ENCODE peak calls at places on chromosomes 11 and 22, in ten cellular contexts. One of them, this sample, is unnamed.

GRCh38 chr11:65132988-65133700 is 1.2 kb downstream of the SYVN1 start:
- DNase-seq in upper lobe of right lung: peak; percentile 87
- DNase-seq in D341Med: no peak
- DNase-seq in RWPE1: peak; percentile 78
- DNase-seq in H54: no peak
- DNase-seq in body of pancreas: peak; percentile 91
- DNase-seq in IMR-90: no peak
- DNase-seq in Jurkat, Clone E6-1: no peak
- DNase-seq in activated CD8-positive, alpha-beta memory T cell treated with anti-CD3 and anti-CD28 coated beads, Interleukin-2, amount 50 U/mL, for 48 hours: no peak
- DNase-seq in T-helper 2 cell: peak; percentile 64
- DNase-seq in this sample: peak; percentile 92

GRCh38 chr11:86390499-86390898 is 15.8 kb downstream of the CCDC81 start:
- DNase-seq in D341Med: no peak
- DNase-seq in Jurkat, Clone E6-1: no peak
- DNase-seq in H54: no peak
- DNase-seq in body of pancreas: no peak
- DNase-seq in upper lobe of right lung: no peak
- DNase-seq in activated CD8-positive, alpha-beta memory T cell treated with anti-CD3 and anti-CD28 coated beads, Interleukin-2, amount 50 U/mL, for 48 hours: no peak
- DNase-seq in T-helper 2 cell: no peak
- DNase-seq in RWPE1: no peak
- DNase-seq in IMR-90: no peak
- DNase-seq in this sample: no peak

GRCh38 chr22:44665115-44665514 is 36.9 kb upstream of the PRR5 start:
- DNase-seq in D341Med: no peak
- DNase-seq in upper lobe of right lung: no peak
- DNase-seq in H54: no peak
- DNase-seq in Jurkat, Clone E6-1: no peak
- DNase-seq in RWPE1: no peak
- DNase-seq in IMR-90: no peak
- DNase-seq in T-helper 2 cell: no peak
- DNase-seq in body of pancreas: peak; percentile 59
- DNase-seq in activated CD8-positive, alpha-beta memory T cell treated with anti-CD3 and anti-CD28 coated beads, Interleukin-2, amount 50 U/mL, for 48 hours: no peak
- DNase-seq in this sample: no peak

GRCh38 chr11:1389932-1390587 is at the start of gene BRSK2:
- DNase-seq in H54: no peak
- DNase-seq in IMR-90: no peak
- DNase-seq in activated CD8-positive, alpha-beta memory T cell treated with anti-CD3 and anti-CD28 coated beads, Interleukin-2, amount 50 U/mL, for 48 hours: no peak
- DNase-seq in T-helper 2 cell: no peak
- DNase-seq in RWPE1: no peak
- DNase-seq in body of pancreas: peak; percentile 32
- DNase-seq in upper lobe of right lung: no peak
- DNase-seq in Jurkat, Clone E6-1: no peak
- DNase-seq in D341Med: peak; percentile 61
- DNase-seq in this sample: no peak

GRCh38 chr11:62273284-62273683 is 3.3 kb downstream of the SCGB2A2 start:
- DNase-seq in Jurkat, Clone E6-1: no peak
- DNase-seq in H54: no peak
- DNase-seq in upper lobe of right lung: no peak
- DNase-seq in T-helper 2 cell: no peak
- DNase-seq in body of pancreas: no peak
- DNase-seq in IMR-90: no peak
- DNase-seq in D341Med: no peak
- DNase-seq in activated CD8-positive, alpha-beta memory T cell treated with anti-CD3 and anti-CD28 coated beads, Interleukin-2, amount 50 U/mL, for 48 hours: no peak
- DNase-seq in RWPE1: no peak
- DNase-seq in this sample: no peak

GRCh38 chr22:29762263-29762662 is 4.5 kb downstream of the ZMAT5 start:
- DNase-seq in IMR-90: no peak
- DNase-seq in body of pancreas: no peak
- DNase-seq in H54: no peak
- DNase-seq in Jurkat, Clone E6-1: no peak
- DNase-seq in T-helper 2 cell: no peak
- DNase-seq in activated CD8-positive, alpha-beta memory T cell treated with anti-CD3 and anti-CD28 coated beads, Interleukin-2, amount 50 U/mL, for 48 hours: no peak
- DNase-seq in D341Med: no peak
- DNase-seq in upper lobe of right lung: no peak
- DNase-seq in RWPE1: no peak
- DNase-seq in this sample: no peak

GRCh38 chr22:45524966-45525365 is 22.3 kb downstream of the FBLN1 start:
- DNase-seq in body of pancreas: no peak
- DNase-seq in T-helper 2 cell: no peak
- DNase-seq in H54: no peak
- DNase-seq in RWPE1: no peak
- DNase-seq in D341Med: no peak
- DNase-seq in activated CD8-positive, alpha-beta memory T cell treated with anti-CD3 and anti-CD28 coated beads, Interleukin-2, amount 50 U/mL, for 48 hours: no peak
- DNase-seq in upper lobe of right lung: no peak
- DNase-seq in Jurkat, Clone E6-1: no peak
- DNase-seq in IMR-90: no peak
- DNase-seq in this sample: no peak

GRCh38 chr11:58606930-58607714 is 15.3 kb upstream of the CNTF start:
- DNase-seq in Jurkat, Clone E6-1: no peak
- DNase-seq in D341Med: no peak
- DNase-seq in activated CD8-positive, alpha-beta memory T cell treated with anti-CD3 and anti-CD28 coated beads, Interleukin-2, amount 50 U/mL, for 48 hours: no peak
- DNase-seq in H54: no peak
- DNase-seq in upper lobe of right lung: no peak
- DNase-seq in RWPE1: no peak
- DNase-seq in IMR-90: no peak
- DNase-seq in T-helper 2 cell: no peak
- DNase-seq in body of pancreas: no peak
- DNase-seq in this sample: no peak

GRCh38 chr11:84522331-84522730 is 1104.8 kb downstream of the DLG2 start:
- DNase-seq in Jurkat, Clone E6-1: no peak
- DNase-seq in activated CD8-positive, alpha-beta memory T cell treated with anti-CD3 and anti-CD28 coated beads, Interleukin-2, amount 50 U/mL, for 48 hours: no peak
- DNase-seq in upper lobe of right lung: no peak
- DNase-seq in H54: no peak
- DNase-seq in body of pancreas: no peak
- DNase-seq in RWPE1: no peak
- DNase-seq in T-helper 2 cell: no peak
- DNase-seq in IMR-90: no peak
- DNase-seq in D341Med: no peak
- DNase-seq in this sample: no peak

GRCh38 chr11:107859459-107860239 is 1.1 kb upstream of the SLC35F2 start:
- DNase-seq in upper lobe of right lung: no peak
- DNase-seq in D341Med: peak; percentile 71
- DNase-seq in activated CD8-positive, alpha-beta memory T cell treated with anti-CD3 and anti-CD28 coated beads, Interleukin-2, amount 50 U/mL, for 48 hours: peak; percentile 72
- DNase-seq in Jurkat, Clone E6-1: no peak
- DNase-seq in H54: peak; percentile 35
- DNase-seq in T-helper 2 cell: peak; percentile 47
- DNase-seq in IMR-90: no peak
- DNase-seq in body of pancreas: peak; percentile 35
- DNase-seq in RWPE1: peak; percentile 42
- DNase-seq in this sample: peak; percentile 79

GRCh38 chr11:110128161-110128560 is 35.0 kb downstream of the ZC3H12C start:
- DNase-seq in body of pancreas: no peak
- DNase-seq in RWPE1: no peak
- DNase-seq in activated CD8-positive, alpha-beta memory T cell treated with anti-CD3 and anti-CD28 coated beads, Interleukin-2, amount 50 U/mL, for 48 hours: no peak
- DNase-seq in D341Med: no peak
- DNase-seq in upper lobe of right lung: no peak
- DNase-seq in Jurkat, Clone E6-1: no peak
- DNase-seq in H54: no peak
- DNase-seq in T-helper 2 cell: no peak
- DNase-seq in IMR-90: peak; percentile 42
- DNase-seq in this sample: no peak

GRCh38 chr11:68549789-68550484 is 89.4 kb downstream of the PPP6R3 start:
- DNase-seq in Jurkat, Clone E6-1: no peak
- DNase-seq in IMR-90: no peak
- DNase-seq in RWPE1: no peak
- DNase-seq in body of pancreas: no peak
- DNase-seq in H54: no peak
- DNase-seq in T-helper 2 cell: no peak
- DNase-seq in D341Med: no peak
- DNase-seq in activated CD8-positive, alpha-beta memory T cell treated with anti-CD3 and anti-CD28 coated beads, Interleukin-2, amount 50 U/mL, for 48 hours: no peak
- DNase-seq in upper lobe of right lung: no peak
- DNase-seq in this sample: no peak

GRCh38 chr22:49966041-49966715 is 5.6 kb downstream of the PIM3 start:
- DNase-seq in T-helper 2 cell: no peak
- DNase-seq in upper lobe of right lung: peak; percentile 68
- DNase-seq in Jurkat, Clone E6-1: no peak
- DNase-seq in D341Med: no peak
- DNase-seq in RWPE1: no peak
- DNase-seq in body of pancreas: peak; percentile 17
- DNase-seq in activated CD8-positive, alpha-beta memory T cell treated with anti-CD3 and anti-CD28 coated beads, Interleukin-2, amount 50 U/mL, for 48 hours: no peak
- DNase-seq in H54: no peak
- DNase-seq in IMR-90: no peak
- DNase-seq in this sample: peak; percentile 30

GRCh38 chr22:31681625-31682345 is 19.8 kb upstream of the PISD start:
- DNase-seq in RWPE1: no peak
- DNase-seq in T-helper 2 cell: no peak
- DNase-seq in upper lobe of right lung: no peak
- DNase-seq in body of pancreas: no peak
- DNase-seq in IMR-90: peak; percentile 60
- DNase-seq in Jurkat, Clone E6-1: no peak
- DNase-seq in H54: no peak
- DNase-seq in D341Med: no peak
- DNase-seq in activated CD8-positive, alpha-beta memory T cell treated with anti-CD3 and anti-CD28 coated beads, Interleukin-2, amount 50 U/mL, for 48 hours: no peak
- DNase-seq in this sample: no peak

GRCh38 chr11:128336203-128336602 is 251.2 kb downstream of the ETS1 start:
- DNase-seq in activated CD8-positive, alpha-beta memory T cell treated with anti-CD3 and anti-CD28 coated beads, Interleukin-2, amount 50 U/mL, for 48 hours: no peak
- DNase-seq in upper lobe of right lung: no peak
- DNase-seq in IMR-90: peak; percentile 82
- DNase-seq in H54: peak; percentile 63
- DNase-seq in RWPE1: no peak
- DNase-seq in T-helper 2 cell: no peak
- DNase-seq in body of pancreas: peak; percentile 22
- DNase-seq in Jurkat, Clone E6-1: no peak
- DNase-seq in D341Med: no peak
- DNase-seq in this sample: peak; percentile 34

GRCh38 chr22:19537941-19538488 is 13.8 kb upstream of the CLDN5 start:
- DNase-seq in T-helper 2 cell: no peak
- DNase-seq in H54: no peak
- DNase-seq in IMR-90: no peak
- DNase-seq in upper lobe of right lung: no peak
- DNase-seq in Jurkat, Clone E6-1: no peak
- DNase-seq in body of pancreas: no peak
- DNase-seq in RWPE1: no peak
- DNase-seq in D341Med: no peak
- DNase-seq in activated CD8-positive, alpha-beta memory T cell treated with anti-CD3 and anti-CD28 coated beads, Interleukin-2, amount 50 U/mL, for 48 hours: no peak
- DNase-seq in this sample: no peak

GRCh38 chr11:1573847-1574255 is 1.8 kb upstream of the DUSP8 start:
- DNase-seq in Jurkat, Clone E6-1: no peak
- DNase-seq in upper lobe of right lung: peak; percentile 86
- DNase-seq in RWPE1: no peak
- DNase-seq in T-helper 2 cell: no peak
- DNase-seq in body of pancreas: peak; percentile 94
- DNase-seq in IMR-90: no peak
- DNase-seq in activated CD8-positive, alpha-beta memory T cell treated with anti-CD3 and anti-CD28 coated beads, Interleukin-2, amount 50 U/mL, for 48 hours: peak; percentile 64
- DNase-seq in H54: peak; percentile 65
- DNase-seq in D341Med: peak; percentile 42
- DNase-seq in this sample: peak; percentile 88

GRCh38 chr11:10934293-10934850 is 76.5 kb upstream of the ZBED5 start:
- DNase-seq in IMR-90: no peak
- DNase-seq in activated CD8-positive, alpha-beta memory T cell treated with anti-CD3 and anti-CD28 coated beads, Interleukin-2, amount 50 U/mL, for 48 hours: no peak
- DNase-seq in Jurkat, Clone E6-1: peak; percentile 32
- DNase-seq in upper lobe of right lung: no peak
- DNase-seq in D341Med: no peak
- DNase-seq in T-helper 2 cell: peak; percentile 20
- DNase-seq in body of pancreas: no peak
- DNase-seq in H54: no peak
- DNase-seq in RWPE1: no peak
- DNase-seq in this sample: peak; percentile 65

GRCh38 chr11:134819026-134819425 is 407.0 kb upstream of the B3GAT1 start:
- DNase-seq in RWPE1: no peak
- DNase-seq in IMR-90: no peak
- DNase-seq in body of pancreas: no peak
- DNase-seq in T-helper 2 cell: no peak
- DNase-seq in activated CD8-positive, alpha-beta memory T cell treated with anti-CD3 and anti-CD28 coated beads, Interleukin-2, amount 50 U/mL, for 48 hours: no peak
- DNase-seq in Jurkat, Clone E6-1: no peak
- DNase-seq in H54: no peak
- DNase-seq in D341Med: peak; percentile 70
- DNase-seq in upper lobe of right lung: no peak
- DNase-seq in this sample: no peak

GRCh38 chr11:17978553-17979287 is 34.1 kb downstream of the SERGEF start:
- DNase-seq in D341Med: peak; percentile 82
- DNase-seq in activated CD8-positive, alpha-beta memory T cell treated with anti-CD3 and anti-CD28 coated beads, Interleukin-2, amount 50 U/mL, for 48 hours: no peak
- DNase-seq in T-helper 2 cell: peak; percentile 31
- DNase-seq in body of pancreas: peak; percentile 46
- DNase-seq in RWPE1: peak; percentile 68
- DNase-seq in H54: peak; percentile 52
- DNase-seq in IMR-90: peak; percentile 53
- DNase-seq in upper lobe of right lung: no peak
- DNase-seq in Jurkat, Clone E6-1: peak; percentile 15
- DNase-seq in this sample: peak; percentile 57

GRCh38 chr11:114340311-114341131 is 44.3 kb downstream of the NNMT start:
- DNase-seq in H54: no peak
- DNase-seq in D341Med: peak; percentile 60
- DNase-seq in Jurkat, Clone E6-1: peak; percentile 60
- DNase-seq in activated CD8-positive, alpha-beta memory T cell treated with anti-CD3 and anti-CD28 coated beads, Interleukin-2, amount 50 U/mL, for 48 hours: no peak
- DNase-seq in IMR-90: peak; percentile 82
- DNase-seq in upper lobe of right lung: peak; percentile 63
- DNase-seq in body of pancreas: peak; percentile 58
- DNase-seq in RWPE1: peak; percentile 41
- DNase-seq in T-helper 2 cell: peak; percentile 47
- DNase-seq in this sample: peak; percentile 32

GRCh38 chr22:23072035-23072910 is 2.0 kb downstream of the GNAZ start:
- DNase-seq in Jurkat, Clone E6-1: no peak
- DNase-seq in T-helper 2 cell: no peak
- DNase-seq in body of pancreas: no peak
- DNase-seq in activated CD8-positive, alpha-beta memory T cell treated with anti-CD3 and anti-CD28 coated beads, Interleukin-2, amount 50 U/mL, for 48 hours: no peak
- DNase-seq in upper lobe of right lung: peak; percentile 36
- DNase-seq in D341Med: no peak
- DNase-seq in H54: no peak
- DNase-seq in RWPE1: no peak
- DNase-seq in IMR-90: peak; percentile 30
- DNase-seq in this sample: no peak

GRCh38 chr11:60251485-60252207 is 8.7 kb upstream of the MS4A4E start:
- DNase-seq in RWPE1: no peak
- DNase-seq in T-helper 2 cell: no peak
- DNase-seq in IMR-90: no peak
- DNase-seq in Jurkat, Clone E6-1: peak; percentile 45
- DNase-seq in H54: no peak
- DNase-seq in D341Med: peak; percentile 46
- DNase-seq in body of pancreas: peak; percentile 34
- DNase-seq in upper lobe of right lung: no peak
- DNase-seq in activated CD8-positive, alpha-beta memory T cell treated with anti-CD3 and anti-CD28 coated beads, Interleukin-2, amount 50 U/mL, for 48 hours: no peak
- DNase-seq in this sample: no peak

GRCh38 chr11:18564149-18564548 is 24.4 kb downstream of the UEVLD start:
- DNase-seq in D341Med: no peak
- DNase-seq in IMR-90: no peak
- DNase-seq in Jurkat, Clone E6-1: no peak
- DNase-seq in H54: no peak
- DNase-seq in RWPE1: no peak
- DNase-seq in upper lobe of right lung: no peak
- DNase-seq in body of pancreas: no peak
- DNase-seq in activated CD8-positive, alpha-beta memory T cell treated with anti-CD3 and anti-CD28 coated beads, Interleukin-2, amount 50 U/mL, for 48 hours: no peak
- DNase-seq in T-helper 2 cell: no peak
- DNase-seq in this sample: no peak

GRCh38 chr22:18156878-18157713 is 7.1 kb downstream of the USP18 start:
- DNase-seq in upper lobe of right lung: peak; percentile 62
- DNase-seq in H54: peak; percentile 87
- DNase-seq in T-helper 2 cell: peak; percentile 61
- DNase-seq in RWPE1: peak; percentile 55
- DNase-seq in activated CD8-positive, alpha-beta memory T cell treated with anti-CD3 and anti-CD28 coated beads, Interleukin-2, amount 50 U/mL, for 48 hours: peak; percentile 73
- DNase-seq in D341Med: peak; percentile 81
- DNase-seq in IMR-90: peak; percentile 99
- DNase-seq in body of pancreas: peak; percentile 61
- DNase-seq in Jurkat, Clone E6-1: peak; percentile 51
- DNase-seq in this sample: peak; percentile 70

GRCh38 chr11:119484741-119485605 is 62.0 kb upstream of the THY1 start:
- DNase-seq in body of pancreas: no peak
- DNase-seq in IMR-90: no peak
- DNase-seq in T-helper 2 cell: no peak
- DNase-seq in Jurkat, Clone E6-1: peak; percentile 28
- DNase-seq in D341Med: no peak
- DNase-seq in RWPE1: no peak
- DNase-seq in upper lobe of right lung: no peak
- DNase-seq in activated CD8-positive, alpha-beta memory T cell treated with anti-CD3 and anti-CD28 coated beads, Interleukin-2, amount 50 U/mL, for 48 hours: peak; percentile 50
- DNase-seq in H54: no peak
- DNase-seq in this sample: no peak

GRCh38 chr11:46914363-46914762 is 4.0 kb downstream of the LRP4 start:
- DNase-seq in H54: no peak
- DNase-seq in T-helper 2 cell: no peak
- DNase-seq in body of pancreas: no peak
- DNase-seq in upper lobe of right lung: no peak
- DNase-seq in Jurkat, Clone E6-1: no peak
- DNase-seq in IMR-90: peak; percentile 75
- DNase-seq in RWPE1: no peak
- DNase-seq in activated CD8-positive, alpha-beta memory T cell treated with anti-CD3 and anti-CD28 coated beads, Interleukin-2, amount 50 U/mL, for 48 hours: no peak
- DNase-seq in D341Med: no peak
- DNase-seq in this sample: no peak

GRCh38 chr11:87398913-87399312 is 361.2 kb downstream of the TMEM135 start:
- DNase-seq in Jurkat, Clone E6-1: no peak
- DNase-seq in RWPE1: no peak
- DNase-seq in T-helper 2 cell: no peak
- DNase-seq in IMR-90: no peak
- DNase-seq in activated CD8-positive, alpha-beta memory T cell treated with anti-CD3 and anti-CD28 coated beads, Interleukin-2, amount 50 U/mL, for 48 hours: no peak
- DNase-seq in body of pancreas: peak; percentile 43
- DNase-seq in H54: no peak
- DNase-seq in upper lobe of right lung: no peak
- DNase-seq in D341Med: no peak
- DNase-seq in this sample: no peak